ENCODE peak calls at places on chromosomes 2 and 18, in nine cellular contexts. N is RPMI7951; W is omental fat pad; I is RPMI8226; G is AG09309; Q is Kasumi-1; K is activated T-cell treated with anti-CD3 and anti-CD28 coated beads, Interleukin-2, amount 50 U/mL, for 72 hours; S is WTC11; B is stimulated activated CD8-positive, alpha-beta memory T cell treated with anti-CD3 and anti-CD28 coated beads, Interleukin-15, amount 100 ng/mL, for 4 hours. O is an unnamed sample.

GRCh38 chr2:178859760-178860159 is 52.5 kb upstream of the TTN start:
- DNase-seq in B (no peak), Q (no peak), N (no peak), W (no peak), S (no peak), G (no peak), I (no peak), K (no peak), O (no peak)

GRCh38 chr2:239821694-239822075 is 203.5 kb downstream of the NDUFA10 start:
- DNase-seq in I (no peak), K (no peak), B (no peak), Q (no peak), G (no peak), S (no peak), W (no peak), N (no peak), O (no peak)

GRCh38 chr2:104969564-104969963 is 68.3 kb upstream of the MRPS9 start:
- DNase-seq in W (no peak), K (no peak), Q (peak), G (no peak), S (no peak), B (no peak), N (peak), I (peak), O (no peak)

GRCh38 chr2:97673915-97674283 is 4.4 kb downstream of the C2orf92 start:
- DNase-seq in K (peak), W (no peak), I (no peak), Q (no peak), B (no peak), G (no peak), S (no peak), N (no peak), O (no peak)

GRCh38 chr2:165113414-165113813 is 90.4 kb downstream of the SCN3A start:
- DNase-seq in W (no peak), N (peak), S (no peak), I (no peak), K (no peak), G (no peak), Q (no peak), B (no peak), O (no peak)

GRCh38 chr2:86562891-86563649 is at the start of gene CHMP3:
- DNase-seq in B (peak), S (peak), W (peak), G (peak), I (peak), N (peak), Q (peak), K (peak), O (peak)

GRCh38 chr2:205637037-205637602 is 45.2 kb upstream of the NRP2 start:
- DNase-seq in I (no peak), K (peak), Q (no peak), S (no peak), W (no peak), G (no peak), N (no peak), B (no peak), O (no peak)

GRCh38 chr2:40332096-40332826 is 119.6 kb downstream of the SLC8A1 start:
- DNase-seq in Q (peak), N (peak), S (no peak), G (no peak), I (peak), B (no peak), W (no peak), K (no peak), O (no peak)

GRCh38 chr2:135874966-135875365 is 1.3 kb downstream of the MCM6 start:
- DNase-seq in I (no peak), W (no peak), Q (no peak), S (no peak), G (no peak), B (no peak), K (peak), N (no peak), O (no peak)

GRCh38 chr2:239395524-239395923 is 5.3 kb downstream of the HDAC4 start:
- DNase-seq in G (no peak), W (no peak), N (no peak), K (no peak), Q (no peak), I (no peak), B (no peak), S (no peak), O (no peak)

GRCh38 chr18:11948852-11949523 is 32.3 kb upstream of the IMPA2 start:
- DNase-seq in G (no peak), W (no peak), B (no peak), Q (no peak), S (no peak), N (no peak), K (no peak), I (no peak), O (no peak)

GRCh38 chr18:3703732-3704176 is 253.8 kb downstream of the TGIF1 start:
- DNase-seq in K (peak), Q (peak), G (peak), S (peak), W (peak), N (peak), B (no peak), I (peak), O (peak)

GRCh38 chr2:72770879-72771461 is 54.9 kb downstream of the EXOC6B start:
- DNase-seq in G (peak), K (peak), W (peak), S (peak), I (peak), B (peak), N (peak), Q (peak), O (peak)

GRCh38 chr2:129606496-129607270 is 372.8 kb upstream of the RAB6C start:
- DNase-seq in N (no peak), B (no peak), S (no peak), K (no peak), W (no peak), I (no peak), G (no peak), Q (peak), O (no peak)

O was measured in small intestine.